ENCODE peak calls at places on chromosome 17, in nine cellular contexts. One of them, this sample, is unnamed.

GRCh38 chr17:70029019-70029767 is 45.8 kb upstream of the KCNJ16 start:
- DNase-seq in GM23248: no peak
- DNase-seq in pancreas: no peak
- DNase-seq in A549: no peak
- DNase-seq in OCI-LY7: no peak
- DNase-seq in naive thymus-derived CD4-positive, alpha-beta T cell: no peak
- DNase-seq in body of pancreas: no peak
- DNase-seq in IMR-90: no peak
- DNase-seq in thoracic aorta: no peak
- DNase-seq in this sample: no peak

GRCh38 chr17:83088451-83089321 is 9.3 kb downstream of the METRNL start:
- DNase-seq in naive thymus-derived CD4-positive, alpha-beta T cell: no peak
- DNase-seq in pancreas: no peak
- DNase-seq in OCI-LY7: no peak
- DNase-seq in GM23248: no peak
- DNase-seq in IMR-90: no peak
- DNase-seq in body of pancreas: no peak
- DNase-seq in A549: no peak
- DNase-seq in thoracic aorta: no peak
- DNase-seq in this sample: no peak

GRCh38 chr17:71176928-71177443 is 943.8 kb upstream of the SOX9 start:
- DNase-seq in IMR-90: no peak
- DNase-seq in body of pancreas: no peak
- DNase-seq in GM23248: no peak
- DNase-seq in thoracic aorta: no peak
- DNase-seq in pancreas: no peak
- DNase-seq in naive thymus-derived CD4-positive, alpha-beta T cell: no peak
- DNase-seq in OCI-LY7: no peak
- DNase-seq in A549: no peak
- DNase-seq in this sample: no peak

GRCh38 chr17:3610523-3610922 is 1.3 kb upstream of the TRPV1 start:
- DNase-seq in naive thymus-derived CD4-positive, alpha-beta T cell: no peak
- DNase-seq in IMR-90: no peak
- DNase-seq in GM23248: no peak
- DNase-seq in A549: no peak
- DNase-seq in OCI-LY7: no peak
- DNase-seq in thoracic aorta: no peak
- DNase-seq in pancreas: no peak
- DNase-seq in body of pancreas: no peak
- DNase-seq in this sample: no peak

GRCh38 chr17:66620528-66620927 is 214.4 kb upstream of the CACNG5 start:
- DNase-seq in thoracic aorta: no peak
- DNase-seq in pancreas: no peak
- DNase-seq in OCI-LY7: no peak
- DNase-seq in GM23248: no peak
- DNase-seq in IMR-90: peak; percentile 33
- DNase-seq in body of pancreas: no peak
- DNase-seq in naive thymus-derived CD4-positive, alpha-beta T cell: no peak
- DNase-seq in A549: no peak
- DNase-seq in this sample: no peak

GRCh38 chr17:49915670-49916069 is 53.3 kb upstream of the DLX4 start:
- DNase-seq in A549: no peak
- DNase-seq in thoracic aorta: no peak
- DNase-seq in OCI-LY7: no peak
- DNase-seq in pancreas: no peak
- DNase-seq in GM23248: no peak
- DNase-seq in naive thymus-derived CD4-positive, alpha-beta T cell: no peak
- DNase-seq in IMR-90: no peak
- DNase-seq in body of pancreas: no peak
- DNase-seq in this sample: no peak

GRCh38 chr17:65656390-65657250 is 95.2 kb upstream of the AXIN2 start:
- DNase-seq in naive thymus-derived CD4-positive, alpha-beta T cell: no peak
- DNase-seq in A549: peak; percentile 20
- DNase-seq in pancreas: no peak
- DNase-seq in body of pancreas: no peak
- DNase-seq in OCI-LY7: no peak
- DNase-seq in GM23248: peak; percentile 43
- DNase-seq in thoracic aorta: no peak
- DNase-seq in IMR-90: peak; percentile 26
- DNase-seq in this sample: no peak

GRCh38 chr17:49633762-49634486 is 44.0 kb downstream of the SPOP start:
- DNase-seq in OCI-LY7: no peak
- DNase-seq in IMR-90: no peak
- DNase-seq in thoracic aorta: no peak
- DNase-seq in body of pancreas: no peak
- DNase-seq in naive thymus-derived CD4-positive, alpha-beta T cell: no peak
- DNase-seq in GM23248: no peak
- DNase-seq in pancreas: no peak
- DNase-seq in A549: no peak
- DNase-seq in this sample: no peak

GRCh38 chr17:71339219-71339618 is 781.6 kb upstream of the SOX9 start:
- DNase-seq in pancreas: no peak
- DNase-seq in GM23248: no peak
- DNase-seq in thoracic aorta: no peak
- DNase-seq in A549: no peak
- DNase-seq in body of pancreas: no peak
- DNase-seq in OCI-LY7: no peak
- DNase-seq in naive thymus-derived CD4-positive, alpha-beta T cell: no peak
- DNase-seq in IMR-90: no peak
- DNase-seq in this sample: no peak

GRCh38 chr17:36544049-36544319 is 735 bp upstream of the GGNBP2 start:
- DNase-seq in thoracic aorta: no peak
- DNase-seq in naive thymus-derived CD4-positive, alpha-beta T cell: no peak
- DNase-seq in pancreas: peak; percentile 43
- DNase-seq in OCI-LY7: peak; percentile 72
- DNase-seq in GM23248: peak; percentile 82
- DNase-seq in IMR-90: peak; percentile 55
- DNase-seq in A549: peak; percentile 72
- DNase-seq in body of pancreas: peak; percentile 46
- DNase-seq in this sample: no peak

GRCh38 chr17:35540589-35541404 is 3.3 kb upstream of the SLFN12L start:
- DNase-seq in pancreas: no peak
- DNase-seq in A549: no peak
- DNase-seq in naive thymus-derived CD4-positive, alpha-beta T cell: peak; percentile 36
- DNase-seq in body of pancreas: no peak
- DNase-seq in thoracic aorta: no peak
- DNase-seq in OCI-LY7: peak; percentile 27
- DNase-seq in GM23248: peak; percentile 20
- DNase-seq in IMR-90: peak; percentile 51
- DNase-seq in this sample: no peak

GRCh38 chr17:67035131-67036083 is 8.9 kb upstream of the CACNG1 start:
- DNase-seq in naive thymus-derived CD4-positive, alpha-beta T cell: no peak
- DNase-seq in thoracic aorta: no peak
- DNase-seq in pancreas: no peak
- DNase-seq in body of pancreas: no peak
- DNase-seq in A549: no peak
- DNase-seq in IMR-90: no peak
- DNase-seq in OCI-LY7: no peak
- DNase-seq in GM23248: no peak
- DNase-seq in this sample: no peak

GRCh38 chr17:6627019-6627418 is 13.5 kb downstream of the KIAA0753 start:
- DNase-seq in body of pancreas: no peak
- DNase-seq in naive thymus-derived CD4-positive, alpha-beta T cell: no peak
- DNase-seq in A549: no peak
- DNase-seq in GM23248: peak; percentile 58
- DNase-seq in OCI-LY7: no peak
- DNase-seq in IMR-90: peak; percentile 53
- DNase-seq in pancreas: no peak
- DNase-seq in thoracic aorta: no peak
- DNase-seq in this sample: no peak

GRCh38 chr17:75743625-75744206 is 21.3 kb downstream of the GALK1 start:
- DNase-seq in A549: no peak
- DNase-seq in IMR-90: no peak
- DNase-seq in naive thymus-derived CD4-positive, alpha-beta T cell: no peak
- DNase-seq in OCI-LY7: no peak
- DNase-seq in pancreas: no peak
- DNase-seq in GM23248: no peak
- DNase-seq in body of pancreas: no peak
- DNase-seq in thoracic aorta: no peak
- DNase-seq in this sample: no peak

GRCh38 chr17:42288078-42288984 is at the start of gene STAT5A:
- DNase-seq in pancreas: peak; percentile 84
- DNase-seq in IMR-90: peak; percentile 69
- DNase-seq in body of pancreas: peak; percentile 90
- DNase-seq in A549: peak; percentile 73
- DNase-seq in OCI-LY7: peak; percentile 59
- DNase-seq in naive thymus-derived CD4-positive, alpha-beta T cell: peak; percentile 79
- DNase-seq in thoracic aorta: peak; percentile 61
- DNase-seq in GM23248: peak; percentile 93
- DNase-seq in this sample: peak; percentile 95

GRCh38 chr17:47738178-47738577 is 5.1 kb downstream of the TBX21 start:
- DNase-seq in GM23248: no peak
- DNase-seq in body of pancreas: no peak
- DNase-seq in A549: no peak
- DNase-seq in IMR-90: no peak
- DNase-seq in pancreas: no peak
- DNase-seq in OCI-LY7: no peak
- DNase-seq in thoracic aorta: no peak
- DNase-seq in naive thymus-derived CD4-positive, alpha-beta T cell: no peak
- DNase-seq in this sample: peak; percentile 55

GRCh38 chr17:71251936-71252335 is 868.9 kb upstream of the SOX9 start:
- DNase-seq in A549: no peak
- DNase-seq in pancreas: no peak
- DNase-seq in GM23248: peak; percentile 71
- DNase-seq in naive thymus-derived CD4-positive, alpha-beta T cell: no peak
- DNase-seq in OCI-LY7: no peak
- DNase-seq in body of pancreas: no peak
- DNase-seq in IMR-90: no peak
- DNase-seq in thoracic aorta: no peak
- DNase-seq in this sample: no peak

GRCh38 chr17:11514981-11515680 is 83.1 kb upstream of the DNAH9 start:
- DNase-seq in body of pancreas: no peak
- DNase-seq in A549: no peak
- DNase-seq in naive thymus-derived CD4-positive, alpha-beta T cell: no peak
- DNase-seq in GM23248: no peak
- DNase-seq in IMR-90: no peak
- DNase-seq in OCI-LY7: no peak
- DNase-seq in thoracic aorta: no peak
- DNase-seq in pancreas: no peak
- DNase-seq in this sample: no peak
- H3K4me1 ChIP-seq in body of pancreas: peaks cover 29% of the 10 kb centered on the region
- H3K4me1 ChIP-seq in A549: no peaks in the 10 kb centered on the region
- H3K4me1 ChIP-seq in naive thymus-derived CD4-positive, alpha-beta T cell: no peaks in the 10 kb centered on the region
- H3K4me1 ChIP-seq in GM23248: no peaks in the 10 kb centered on the region
- H3K4me1 ChIP-seq in IMR-90: no peaks in the 10 kb centered on the region
- H3K4me1 ChIP-seq in OCI-LY7: no peaks in the 10 kb centered on the region
- H3K4me1 ChIP-seq in thoracic aorta: no peaks in the 10 kb centered on the region
- H3K4me1 ChIP-seq in pancreas: peaks cover 7% of the 10 kb centered on the region
- H3K4me1 ChIP-seq in this sample: no peaks in the 10 kb centered on the region

GRCh38 chr17:38559025-38559879 is 46.5 kb downstream of the SRCIN1 start:
- DNase-seq in A549: peak; percentile 96
- DNase-seq in GM23248: no peak
- DNase-seq in pancreas: peak; percentile 92
- DNase-seq in body of pancreas: peak; percentile 95
- DNase-seq in IMR-90: peak; percentile 38
- DNase-seq in thoracic aorta: no peak
- DNase-seq in OCI-LY7: peak; percentile 80
- DNase-seq in naive thymus-derived CD4-positive, alpha-beta T cell: peak; percentile 83
- DNase-seq in this sample: peak; percentile 50

GRCh38 chr17:38557836-38558750 is 47.7 kb downstream of the SRCIN1 start:
- DNase-seq in pancreas: peak; percentile 95
- DNase-seq in IMR-90: peak; percentile 86
- DNase-seq in body of pancreas: peak; percentile 96
- DNase-seq in naive thymus-derived CD4-positive, alpha-beta T cell: peak; percentile 85
- DNase-seq in A549: peak; percentile 98
- DNase-seq in OCI-LY7: peak; percentile 93
- DNase-seq in thoracic aorta: peak; percentile 59
- DNase-seq in GM23248: peak; percentile 97
- DNase-seq in this sample: peak; percentile 93

GRCh38 chr17:38558751-38559024 is 47.1 kb downstream of the SRCIN1 start:
- DNase-seq in OCI-LY7: no peak
- DNase-seq in IMR-90: no peak
- DNase-seq in thoracic aorta: no peak
- DNase-seq in pancreas: no peak
- DNase-seq in GM23248: no peak
- DNase-seq in naive thymus-derived CD4-positive, alpha-beta T cell: no peak
- DNase-seq in body of pancreas: no peak
- DNase-seq in A549: peak; percentile 54
- DNase-seq in this sample: no peak

GRCh38 chr17:38556234-38556633 is 49.5 kb downstream of the SRCIN1 start:
- DNase-seq in body of pancreas: no peak
- DNase-seq in naive thymus-derived CD4-positive, alpha-beta T cell: no peak
- DNase-seq in thoracic aorta: no peak
- DNase-seq in GM23248: no peak
- DNase-seq in IMR-90: no peak
- DNase-seq in OCI-LY7: no peak
- DNase-seq in A549: no peak
- DNase-seq in pancreas: no peak
- DNase-seq in this sample: no peak

GRCh38 chr17:38557395-38557794 is 48.4 kb downstream of the SRCIN1 start:
- DNase-seq in thoracic aorta: no peak
- DNase-seq in IMR-90: no peak
- DNase-seq in body of pancreas: no peak
- DNase-seq in OCI-LY7: no peak
- DNase-seq in A549: no peak
- DNase-seq in naive thymus-derived CD4-positive, alpha-beta T cell: no peak
- DNase-seq in pancreas: no peak
- DNase-seq in GM23248: no peak
- DNase-seq in this sample: no peak
- H3K27ac ChIP-seq in thoracic aorta: no peak overlapping the region
- H3K27ac ChIP-seq in IMR-90: no peak overlapping the region
- H3K27ac ChIP-seq in body of pancreas: peak overlapping the region; percentile 31
- H3K27ac ChIP-seq in OCI-LY7: no peak overlapping the region
- H3K27ac ChIP-seq in A549: peak overlapping the region; percentile 55
- H3K27ac ChIP-seq in naive thymus-derived CD4-positive, alpha-beta T cell: no peak overlapping the region
- H3K27ac ChIP-seq in pancreas: no peak overlapping the region
- H3K27ac ChIP-seq in GM23248: no peak overlapping the region
- H3K27ac ChIP-seq in this sample: no peak overlapping the region

GRCh38 chr17:81426676-81427445 is 31.6 kb downstream of the BAHCC1 start:
- DNase-seq in thoracic aorta: no peak
- DNase-seq in pancreas: peak; percentile 44
- DNase-seq in A549: no peak
- DNase-seq in OCI-LY7: no peak
- DNase-seq in GM23248: no peak
- DNase-seq in body of pancreas: no peak
- DNase-seq in naive thymus-derived CD4-positive, alpha-beta T cell: no peak
- DNase-seq in IMR-90: no peak
- DNase-seq in this sample: no peak
- H3K4me1 ChIP-seq in thoracic aorta: peaks cover 53% of the 10 kb centered on the region
- H3K4me1 ChIP-seq in pancreas: peaks cover 31% of the 10 kb centered on the region
- H3K4me1 ChIP-seq in A549: peaks cover 61% of the 10 kb centered on the region
- H3K4me1 ChIP-seq in OCI-LY7: no peaks in the 10 kb centered on the region
- H3K4me1 ChIP-seq in GM23248: peaks cover 22% of the 10 kb centered on the region
- H3K4me1 ChIP-seq in body of pancreas: peaks cover 74% of the 10 kb centered on the region
- H3K4me1 ChIP-seq in naive thymus-derived CD4-positive, alpha-beta T cell: no peaks in the 10 kb centered on the region
- H3K4me1 ChIP-seq in IMR-90: peaks cover 30% of the 10 kb centered on the region
- H3K4me1 ChIP-seq in this sample: peaks cover 64% of the 10 kb centered on the region

DNA sequence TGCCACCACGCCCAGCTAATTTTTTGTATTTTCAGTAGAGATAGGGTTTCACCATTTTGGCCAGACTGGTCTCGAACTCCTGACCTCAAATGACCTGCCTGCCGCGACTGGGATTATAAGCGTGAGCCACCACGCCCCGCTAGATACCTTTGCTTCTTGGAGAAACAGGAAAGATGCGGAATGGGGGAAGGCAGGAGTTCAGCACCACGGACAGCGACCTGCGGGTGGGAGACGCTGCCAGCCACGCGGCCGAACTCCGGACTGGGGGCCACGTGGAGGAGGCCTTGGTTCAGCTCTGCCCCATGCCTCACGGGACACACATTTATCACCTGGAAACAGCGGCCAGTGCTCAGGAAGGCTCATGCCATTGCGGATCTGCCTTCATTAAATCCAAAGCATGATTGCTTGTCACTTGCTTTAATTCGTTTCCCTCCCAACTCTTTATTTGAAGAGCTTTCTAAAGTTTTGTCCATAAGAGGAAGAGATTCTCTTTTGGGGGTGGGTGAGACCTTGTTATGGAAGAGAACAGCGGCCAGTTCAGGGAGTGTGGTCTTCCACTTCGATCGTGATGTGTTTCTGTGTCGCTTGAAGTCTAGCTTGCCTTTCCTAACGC is 219.9 kb downstream of the ENGASE start:
- DNase-seq in body of pancreas: peak; percentile 66
- DNase-seq in naive thymus-derived CD4-positive, alpha-beta T cell: peak; percentile 13
- DNase-seq in A549: peak; percentile 49
- DNase-seq in OCI-LY7: peak; percentile 31
- DNase-seq in pancreas: peak; percentile 71
- DNase-seq in GM23248: peak; percentile 57
- DNase-seq in thoracic aorta: no peak
- DNase-seq in IMR-90: peak; percentile 29
- DNase-seq in this sample: no peak
- H3K27ac ChIP-seq in body of pancreas: no peak overlapping the region
- H3K27ac ChIP-seq in naive thymus-derived CD4-positive, alpha-beta T cell: no peak overlapping the region
- H3K27ac ChIP-seq in A549: no peak overlapping the region
- H3K27ac ChIP-seq in OCI-LY7: no peak overlapping the region
- H3K27ac ChIP-seq in pancreas: no peak overlapping the region
- H3K27ac ChIP-seq in GM23248: no peak overlapping the region
- H3K27ac ChIP-seq in thoracic aorta: no peak overlapping the region
- H3K27ac ChIP-seq in IMR-90: no peak overlapping the region
- H3K27ac ChIP-seq in this sample: no peak overlapping the region

This sample was measured in ascending aorta.